ENCODE peak calls at places on chromosome X, in seven cellular contexts. One of them, this sample, is unnamed.

GRCh38 chrX:23610491-23610890 is 56.8 kb upstream of the PRDX4 start:
- DNase-seq in kidney glomerular epithelial cell: no peak
- DNase-seq in putamen: no peak
- DNase-seq in GM13976: no peak
- DNase-seq in SK-N-SH: no peak
- DNase-seq in fibroblast of mammary gland: peak; percentile 41
- DNase-seq in Kasumi-1: no peak
- DNase-seq in this sample: no peak

GRCh38 chrX:102712216-102712966 is at the start of gene GPRASP2:
- DNase-seq in SK-N-SH: peak; percentile 74
- DNase-seq in GM13976: peak; percentile 25
- DNase-seq in kidney glomerular epithelial cell: no peak
- DNase-seq in fibroblast of mammary gland: peak; percentile 6
- DNase-seq in Kasumi-1: no peak
- DNase-seq in putamen: peak; percentile 21
- DNase-seq in this sample: peak; percentile 66

GRCh38 chrX:121902463-121902862 is 855.1 kb downstream of the GLUD2 start:
- DNase-seq in GM13976: no peak
- DNase-seq in SK-N-SH: no peak
- DNase-seq in fibroblast of mammary gland: no peak
- DNase-seq in putamen: no peak
- DNase-seq in Kasumi-1: no peak
- DNase-seq in kidney glomerular epithelial cell: no peak
- DNase-seq in this sample: no peak

GRCh38 chrX:22800806-22801205 is 199.0 kb upstream of the DDX53 start:
- DNase-seq in putamen: no peak
- DNase-seq in GM13976: no peak
- DNase-seq in Kasumi-1: no peak
- DNase-seq in SK-N-SH: no peak
- DNase-seq in kidney glomerular epithelial cell: no peak
- DNase-seq in fibroblast of mammary gland: peak; percentile 12
- DNase-seq in this sample: no peak

GRCh38 chrX:82141942-82142341 is 940.0 kb downstream of the SH3BGRL start:
- DNase-seq in fibroblast of mammary gland: no peak
- DNase-seq in GM13976: no peak
- DNase-seq in Kasumi-1: no peak
- DNase-seq in SK-N-SH: no peak
- DNase-seq in kidney glomerular epithelial cell: no peak
- DNase-seq in putamen: no peak
- DNase-seq in this sample: no peak

GRCh38 chrX:130726661-130727060 is 176.3 kb downstream of the ENOX2 start:
- DNase-seq in Kasumi-1: peak; percentile 0
- DNase-seq in SK-N-SH: no peak
- DNase-seq in putamen: no peak
- DNase-seq in kidney glomerular epithelial cell: no peak
- DNase-seq in fibroblast of mammary gland: peak; percentile 82
- DNase-seq in GM13976: no peak
- DNase-seq in this sample: no peak

GRCh38 chrX:50333308-50333707 is 128.7 kb downstream of the CCNB3 start:
- DNase-seq in GM13976: no peak
- DNase-seq in Kasumi-1: no peak
- DNase-seq in fibroblast of mammary gland: no peak
- DNase-seq in kidney glomerular epithelial cell: no peak
- DNase-seq in SK-N-SH: no peak
- DNase-seq in putamen: no peak
- DNase-seq in this sample: no peak

GRCh38 chrX:137748827-137749226 is 182.9 kb downstream of the ZIC3 start:
- DNase-seq in putamen: no peak
- DNase-seq in kidney glomerular epithelial cell: no peak
- DNase-seq in fibroblast of mammary gland: no peak
- DNase-seq in SK-N-SH: no peak
- DNase-seq in Kasumi-1: no peak
- DNase-seq in GM13976: no peak
- DNase-seq in this sample: peak; percentile 51

GRCh38 chrX:76821276-76821675 is 393.8 kb downstream of the MAGEE1 start:
- DNase-seq in SK-N-SH: no peak
- DNase-seq in fibroblast of mammary gland: no peak
- DNase-seq in GM13976: no peak
- DNase-seq in kidney glomerular epithelial cell: no peak
- DNase-seq in Kasumi-1: no peak
- DNase-seq in putamen: no peak
- DNase-seq in this sample: no peak

GRCh38 chrX:27381419-27381818 is 81.7 kb downstream of the PPP4R3C start:
- DNase-seq in GM13976: no peak
- DNase-seq in fibroblast of mammary gland: no peak
- DNase-seq in kidney glomerular epithelial cell: no peak
- DNase-seq in Kasumi-1: no peak
- DNase-seq in putamen: no peak
- DNase-seq in SK-N-SH: no peak
- DNase-seq in this sample: no peak

This sample was measured in neural progenitor cell.